ENCODE peak calls at places on chromosomes 7 and 10, in nine cellular contexts. P is stimulated activated naive B cell treated with anti-CD40 and anti-IgM and Interleukin-4, amounts not matched to agents 10 μg/mL and 1 μg/mL and 100 μg/mL, for 72 hours; D is pancreas; J is activated CD4-positive, alpha-beta T cell treated with anti-CD3 and anti-CD28 coated beads for 36 hours; M is sciatic nerve; A is Panc1; F is IMR-90; V is PC-3; Q is aorta. G is an unnamed sample.

GRCh38 chr10:48390933-48391845 is 84.7 kb downstream of the MAPK8 start:
- ATAC-seq in P (peak), Q (no peak), J (peak), F (peak), M (no peak), A (peak), V (peak), D (no peak), G (no peak)

GRCh38 chr10:12129222-12130111 is at the start of gene SEC61A2:
- ATAC-seq in A (peak), P (peak), J (peak), Q (peak), V (peak), M (peak), D (peak), F (peak), G (peak)

GRCh38 chr10:115417585-115418265 is 324.6 kb downstream of the ATRNL1 start:
- ATAC-seq in F (peak), Q (no peak), D (no peak), M (no peak), A (peak), P (peak), J (peak), V (no peak), G (peak)

GRCh38 chr7:12490105-12490688 is 80.3 kb upstream of the SCIN start:
- ATAC-seq in J (peak), A (peak), Q (no peak), F (peak), D (no peak), P (peak), M (no peak), V (peak), G (peak)

GRCh38 chr10:82628373-82628772 is 753.4 kb downstream of the NRG3 start:
- ATAC-seq in P (no peak), F (no peak), M (peak), A (no peak), Q (no peak), J (no peak), V (no peak), D (peak), G (no peak)

GRCh38 chr7:106484562-106484961 is 176.4 kb downstream of the CCDC71L start:
- ATAC-seq in M (peak), P (peak), D (peak), V (no peak), F (peak), Q (no peak), J (peak), A (no peak), G (peak)

GRCh38 chr7:75850222-75850621 is 28.6 kb upstream of the RHBDD2 start:
- ATAC-seq in A (no peak), Q (no peak), V (no peak), M (no peak), F (no peak), J (no peak), P (no peak), D (no peak), G (no peak)

GRCh38 chr7:147861058-147861716 is 729.4 kb upstream of the C7orf33 start:
- ATAC-seq in V (no peak), A (no peak), Q (no peak), P (no peak), F (no peak), D (no peak), M (no peak), J (no peak), G (no peak)

GRCh38 chr7:132244917-132245480 is 331.3 kb downstream of the PLXNA4 start:
- ATAC-seq in J (no peak), F (no peak), M (no peak), D (no peak), A (no peak), V (no peak), Q (no peak), P (no peak), G (no peak)

GRCh38 chr10:132616995-132617780 is 79.6 kb downstream of the INPP5A start:
- ATAC-seq in F (no peak), V (no peak), M (no peak), P (no peak), Q (peak), D (no peak), J (no peak), A (no peak), G (no peak)

GRCh38 chr10:114262478-114262877 is 23.4 kb downstream of the VWA2 start:
- ATAC-seq in F (no peak), J (no peak), P (no peak), V (no peak), D (no peak), A (no peak), Q (no peak), M (no peak), G (no peak)

GRCh38 chr7:55129409-55130078 is 110.7 kb downstream of the EGFR start:
- ATAC-seq in V (peak), D (no peak), A (no peak), P (no peak), F (no peak), M (no peak), Q (no peak), J (no peak), G (peak)

GRCh38 chr10:99984201-99984600 is 25.5 kb downstream of the DNMBP start:
- ATAC-seq in A (no peak), V (peak), J (no peak), D (no peak), Q (no peak), M (no peak), F (peak), P (peak), G (peak)

GRCh38 chr10:97032624-97033023 is 153.1 kb downstream of the SLIT1 start:
- ATAC-seq in P (no peak), V (no peak), F (no peak), M (no peak), D (no peak), Q (no peak), J (no peak), A (no peak), G (no peak)

GRCh38 chr7:150322114-150322832 is 882 bp upstream of the LRRC61 start:
- ATAC-seq in J (peak), P (peak), M (no peak), F (no peak), V (no peak), Q (no peak), A (no peak), D (peak), G (peak)

GRCh38 chr10:48924988-48925387 is 14.7 kb downstream of the LRRC18 start:
- ATAC-seq in P (no peak), V (no peak), A (no peak), D (no peak), Q (no peak), M (no peak), F (no peak), J (no peak), G (no peak)

GRCh38 chr10:3790272-3790671 is 5.3 kb upstream of the KLF6 start:
- ATAC-seq in D (no peak), P (no peak), J (no peak), F (no peak), A (no peak), V (no peak), M (no peak), Q (no peak), G (no peak)

GRCh38 chr10:12638103-12638502 is 288.8 kb downstream of the CAMK1D start:
- ATAC-seq in V (no peak), M (no peak), A (no peak), Q (no peak), D (no peak), F (peak), P (peak), J (peak), G (peak)

GRCh38 chr7:158004123-158004490 is 583.5 kb downstream of the PTPRN2 start:
- ATAC-seq in J (no peak), M (no peak), V (no peak), P (no peak), F (no peak), Q (no peak), D (no peak), A (no peak), G (no peak)

GRCh38 chr10:93751074-93751572 is 6.6 kb upstream of the LGI1 start:
- ATAC-seq in V (no peak), Q (no peak), M (no peak), J (no peak), A (no peak), P (peak), D (no peak), F (no peak), G (peak)

GRCh38 chr7:158022601-158023000 is 565.0 kb downstream of the PTPRN2 start:
- ATAC-seq in V (no peak), J (no peak), A (no peak), F (no peak), D (no peak), M (no peak), P (no peak), Q (no peak), G (no peak)

GRCh38 chr7:28698744-28699291 is 259.3 kb downstream of the TRIL start:
- ATAC-seq in V (no peak), D (no peak), Q (no peak), P (no peak), F (no peak), M (peak), J (no peak), A (no peak), G (no peak)

GRCh38 chr10:102769375-102770107 is 25.8 kb downstream of the WBP1L start:
- ATAC-seq in F (peak), Q (no peak), D (peak), V (peak), M (no peak), P (no peak), A (peak), J (no peak), G (peak)